ENCODE peak calls at places on chromosomes 7 and 10, in five cellular contexts. One of them, this sample, is unnamed.

GRCh38 chr10:30028006-30028441 is 31.4 kb downstream of the JCAD start:
- DNase-seq in foreskin fibroblast: no peak
- DNase-seq in upper lobe of right lung: no peak
- DNase-seq in endothelial cell: no peak
- DNase-seq in uterus: no peak
- DNase-seq in this sample: no peak

GRCh38 chr10:52486840-52487611 is 172.9 kb downstream of the DKK1 start:
- DNase-seq in upper lobe of right lung: no peak
- DNase-seq in uterus: no peak
- DNase-seq in endothelial cell: no peak
- DNase-seq in foreskin fibroblast: peak
- DNase-seq in this sample: no peak

GRCh38 chr10:114397651-114398145 is 6.6 kb downstream of the AFAP1L2 start:
- DNase-seq in upper lobe of right lung: no peak
- DNase-seq in uterus: no peak
- DNase-seq in foreskin fibroblast: no peak
- DNase-seq in endothelial cell: no peak
- DNase-seq in this sample: no peak

GRCh38 chr7:26307226-26307625 is 15.6 kb downstream of the SNX10 start:
- DNase-seq in endothelial cell: no peak
- DNase-seq in upper lobe of right lung: peak
- DNase-seq in uterus: peak
- DNase-seq in foreskin fibroblast: peak
- DNase-seq in this sample: no peak

GRCh38 chr7:158176561-158177173 is 411.0 kb downstream of the PTPRN2 start:
- DNase-seq in uterus: no peak
- DNase-seq in upper lobe of right lung: no peak
- DNase-seq in endothelial cell: no peak
- DNase-seq in foreskin fibroblast: no peak
- DNase-seq in this sample: no peak

GRCh38 chr10:6746782-6747181 is 166.7 kb upstream of the PRKCQ start:
- DNase-seq in endothelial cell: no peak
- DNase-seq in foreskin fibroblast: peak
- DNase-seq in upper lobe of right lung: no peak
- DNase-seq in uterus: no peak
- DNase-seq in this sample: no peak

GRCh38 chr10:97321032-97321806 is 2.1 kb downstream of the FRAT1 start:
- DNase-seq in uterus: no peak
- DNase-seq in endothelial cell: peak
- DNase-seq in upper lobe of right lung: peak
- DNase-seq in foreskin fibroblast: no peak
- DNase-seq in this sample: no peak

GRCh38 chr10:112835933-112836564 is 114.0 kb upstream of the TCF7L2 start:
- DNase-seq in upper lobe of right lung: no peak
- DNase-seq in endothelial cell: no peak
- DNase-seq in foreskin fibroblast: no peak
- DNase-seq in uterus: peak
- DNase-seq in this sample: no peak

GRCh38 chr10:115771755-115772154 is 501.3 kb downstream of the GFRA1 start:
- DNase-seq in foreskin fibroblast: no peak
- DNase-seq in uterus: no peak
- DNase-seq in endothelial cell: no peak
- DNase-seq in upper lobe of right lung: no peak
- DNase-seq in this sample: no peak

GRCh38 chr10:131547129-131547799 is 235.7 kb upstream of the TCERG1L start:
- DNase-seq in endothelial cell: no peak
- DNase-seq in foreskin fibroblast: no peak
- DNase-seq in upper lobe of right lung: no peak
- DNase-seq in uterus: no peak
- DNase-seq in this sample: no peak

GRCh38 chr10:46033602-46034011 is 3.2 kb upstream of the NCOA4 start:
- DNase-seq in upper lobe of right lung: no peak
- DNase-seq in uterus: no peak
- DNase-seq in foreskin fibroblast: peak
- DNase-seq in endothelial cell: peak
- DNase-seq in this sample: no peak

GRCh38 chr7:55731931-55732330 is 130.6 kb downstream of the SEPTIN14 start:
- DNase-seq in foreskin fibroblast: no peak
- DNase-seq in endothelial cell: no peak
- DNase-seq in uterus: no peak
- DNase-seq in upper lobe of right lung: no peak
- DNase-seq in this sample: no peak

GRCh38 chr10:114822771-114823463 is 1.3 kb downstream of the FHIP2A start:
- DNase-seq in uterus: no peak
- DNase-seq in foreskin fibroblast: no peak
- DNase-seq in upper lobe of right lung: no peak
- DNase-seq in endothelial cell: no peak
- DNase-seq in this sample: no peak

GRCh38 chr10:17256627-17257026 is 28.6 kb downstream of the VIM start:
- DNase-seq in upper lobe of right lung: no peak
- DNase-seq in uterus: no peak
- DNase-seq in foreskin fibroblast: no peak
- DNase-seq in endothelial cell: no peak
- DNase-seq in this sample: no peak

GRCh38 chr10:77391605-77392235 is 245.9 kb downstream of the KCNMA1 start:
- DNase-seq in endothelial cell: peak
- DNase-seq in foreskin fibroblast: peak
- DNase-seq in uterus: peak
- DNase-seq in upper lobe of right lung: peak
- DNase-seq in this sample: no peak

GRCh38 chr7:66047426-66047825 is 28.2 kb upstream of the ASL start:
- DNase-seq in upper lobe of right lung: no peak
- DNase-seq in uterus: no peak
- DNase-seq in endothelial cell: no peak
- DNase-seq in foreskin fibroblast: peak
- DNase-seq in this sample: no peak

GRCh38 chr10:29603516-29603915 is 31.3 kb downstream of the SVIL start:
- DNase-seq in foreskin fibroblast: no peak
- DNase-seq in uterus: no peak
- DNase-seq in endothelial cell: no peak
- DNase-seq in upper lobe of right lung: no peak
- DNase-seq in this sample: no peak

GRCh38 chr10:77972148-77972547 is 45.6 kb upstream of the DLG5 start:
- DNase-seq in foreskin fibroblast: no peak
- DNase-seq in upper lobe of right lung: no peak
- DNase-seq in endothelial cell: no peak
- DNase-seq in uterus: no peak
- DNase-seq in this sample: peak

GRCh38 chr10:119671381-119671780 is 20.2 kb downstream of the BAG3 start:
- DNase-seq in foreskin fibroblast: no peak
- DNase-seq in endothelial cell: no peak
- DNase-seq in upper lobe of right lung: no peak
- DNase-seq in uterus: no peak
- DNase-seq in this sample: no peak
- TF ChIP-seq CTCF in foreskin fibroblast: no peak
- TF ChIP-seq CTCF in endothelial cell: no peak
- TF ChIP-seq CTCF in upper lobe of right lung: no peak
- TF ChIP-seq CTCF in uterus: no peak
- TF ChIP-seq CTCF in this sample: no peak

GRCh38 chr7:45407730-45408406 is 166.3 kb upstream of the ADCY1 start:
- DNase-seq in upper lobe of right lung: no peak
- DNase-seq in foreskin fibroblast: no peak
- DNase-seq in uterus: no peak
- DNase-seq in endothelial cell: peak
- DNase-seq in this sample: no peak
- TF ChIP-seq CTCF in upper lobe of right lung: no peak
- TF ChIP-seq CTCF in foreskin fibroblast: no peak
- TF ChIP-seq CTCF in uterus: no peak
- TF ChIP-seq CTCF in endothelial cell: peak
- TF ChIP-seq CTCF in this sample: no peak

GRCh38 chr7:47351233-47352154 is 230.4 kb downstream of the TNS3 start:
- DNase-seq in foreskin fibroblast: no peak
- DNase-seq in endothelial cell: no peak
- DNase-seq in uterus: peak
- DNase-seq in upper lobe of right lung: peak
- DNase-seq in this sample: no peak
- TF ChIP-seq CTCF in foreskin fibroblast: no peak
- TF ChIP-seq CTCF in endothelial cell: no peak
- TF ChIP-seq CTCF in uterus: no peak
- TF ChIP-seq CTCF in upper lobe of right lung: no peak
- TF ChIP-seq CTCF in this sample: peak

DNA sequence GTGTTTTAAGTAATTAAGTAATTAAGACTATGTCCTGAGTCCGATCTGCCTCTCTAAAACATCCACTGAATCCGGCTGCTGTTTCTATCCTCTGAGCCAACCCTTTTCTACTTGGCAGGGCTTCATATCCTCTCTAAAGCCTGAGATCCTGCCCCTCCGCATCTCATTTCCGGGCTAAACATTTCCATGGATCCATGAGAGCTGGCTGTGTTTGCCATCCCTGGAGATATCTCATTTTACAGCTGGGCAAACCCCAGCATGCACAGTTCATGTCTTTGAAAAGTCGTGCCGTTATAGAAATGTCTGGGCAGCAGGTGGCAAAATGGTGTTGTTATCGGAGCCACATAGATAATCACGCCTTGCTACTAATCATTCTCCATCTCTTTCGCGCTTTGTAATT is 1189.0 kb downstream of the TYW1 start:
- DNase-seq in foreskin fibroblast: no peak
- DNase-seq in endothelial cell: no peak
- DNase-seq in upper lobe of right lung: no peak
- DNase-seq in uterus: no peak
- DNase-seq in this sample: no peak
- TF ChIP-seq CTCF in foreskin fibroblast: no peak
- TF ChIP-seq CTCF in endothelial cell: no peak
- TF ChIP-seq CTCF in upper lobe of right lung: no peak
- TF ChIP-seq CTCF in uterus: no peak
- TF ChIP-seq CTCF in this sample: peak

DNA sequence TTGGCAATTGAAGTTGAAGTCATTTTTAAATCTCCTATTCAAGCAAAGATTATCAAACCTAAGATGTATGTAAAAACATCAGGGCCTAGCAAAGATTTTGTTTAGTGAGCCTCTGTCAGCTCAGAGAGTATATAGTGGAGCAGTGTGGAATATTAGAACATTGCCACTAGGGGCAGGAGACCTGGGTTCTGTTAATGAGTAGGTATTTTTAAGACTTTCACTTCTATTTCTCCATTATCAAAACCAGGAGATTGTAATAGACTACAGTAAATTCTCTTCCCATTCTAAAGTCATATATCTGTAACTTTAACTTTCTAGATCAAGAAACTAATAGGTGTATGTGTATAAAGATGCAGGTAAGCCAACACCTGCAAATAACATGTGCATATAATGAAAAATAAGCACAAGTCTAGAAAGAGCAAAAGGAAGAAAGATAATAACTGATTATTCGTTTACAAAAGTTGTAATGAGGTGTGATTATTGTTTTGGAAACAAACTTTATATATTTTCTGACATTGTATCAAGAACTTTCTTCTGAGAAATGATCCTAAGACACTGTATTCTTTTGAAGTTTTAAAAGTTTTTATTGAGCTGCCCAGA is 64.4 kb downstream of the KCND2 start:
- DNase-seq in foreskin fibroblast: no peak
- DNase-seq in uterus: no peak
- DNase-seq in endothelial cell: peak
- DNase-seq in upper lobe of right lung: no peak
- DNase-seq in this sample: no peak
- TF ChIP-seq CTCF in foreskin fibroblast: peak
- TF ChIP-seq CTCF in uterus: no peak
- TF ChIP-seq CTCF in endothelial cell: peak
- TF ChIP-seq CTCF in upper lobe of right lung: peak
- TF ChIP-seq CTCF in this sample: peak

DNA sequence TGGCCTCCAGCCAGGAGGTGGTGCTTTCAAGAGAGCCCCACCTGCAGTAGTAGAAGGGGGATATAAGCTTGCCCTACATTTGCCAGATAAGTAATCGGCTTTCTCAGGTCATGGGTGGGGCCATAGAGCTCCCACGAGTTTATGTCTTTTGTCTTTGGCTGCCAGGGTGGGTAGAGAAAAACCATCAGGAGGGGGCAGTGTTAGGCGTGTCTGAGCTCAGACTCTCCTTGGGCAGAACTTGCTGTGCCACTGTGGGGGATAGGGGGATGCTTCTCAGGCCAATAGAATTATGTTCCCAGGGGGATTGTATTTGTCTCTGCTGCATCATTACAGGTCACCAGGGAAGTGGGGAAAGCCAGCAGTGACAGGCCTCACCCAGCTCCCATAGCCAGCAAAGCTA is 12.3 kb upstream of the MRPS33 start:
- DNase-seq in foreskin fibroblast: no peak
- DNase-seq in uterus: no peak
- DNase-seq in endothelial cell: no peak
- DNase-seq in upper lobe of right lung: no peak
- DNase-seq in this sample: no peak
- TF ChIP-seq CTCF in foreskin fibroblast: no peak
- TF ChIP-seq CTCF in uterus: no peak
- TF ChIP-seq CTCF in endothelial cell: no peak
- TF ChIP-seq CTCF in upper lobe of right lung: no peak
- TF ChIP-seq CTCF in this sample: no peak

GRCh38 chr10:88318803-88319202 is 264.3 kb downstream of the RNLS start:
- DNase-seq in foreskin fibroblast: no peak
- DNase-seq in endothelial cell: no peak
- DNase-seq in uterus: no peak
- DNase-seq in upper lobe of right lung: no peak
- DNase-seq in this sample: no peak
- TF ChIP-seq CTCF in foreskin fibroblast: no peak
- TF ChIP-seq CTCF in endothelial cell: peak
- TF ChIP-seq CTCF in uterus: no peak
- TF ChIP-seq CTCF in upper lobe of right lung: peak
- TF ChIP-seq CTCF in this sample: peak

GRCh38 chr7:121985476-121985875 is 112.5 kb downstream of the PTPRZ1 start:
- DNase-seq in endothelial cell: no peak
- DNase-seq in uterus: no peak
- DNase-seq in upper lobe of right lung: no peak
- DNase-seq in foreskin fibroblast: no peak
- DNase-seq in this sample: no peak
- TF ChIP-seq CTCF in endothelial cell: no peak
- TF ChIP-seq CTCF in uterus: no peak
- TF ChIP-seq CTCF in upper lobe of right lung: no peak
- TF ChIP-seq CTCF in foreskin fibroblast: no peak
- TF ChIP-seq CTCF in this sample: no peak

DNA sequence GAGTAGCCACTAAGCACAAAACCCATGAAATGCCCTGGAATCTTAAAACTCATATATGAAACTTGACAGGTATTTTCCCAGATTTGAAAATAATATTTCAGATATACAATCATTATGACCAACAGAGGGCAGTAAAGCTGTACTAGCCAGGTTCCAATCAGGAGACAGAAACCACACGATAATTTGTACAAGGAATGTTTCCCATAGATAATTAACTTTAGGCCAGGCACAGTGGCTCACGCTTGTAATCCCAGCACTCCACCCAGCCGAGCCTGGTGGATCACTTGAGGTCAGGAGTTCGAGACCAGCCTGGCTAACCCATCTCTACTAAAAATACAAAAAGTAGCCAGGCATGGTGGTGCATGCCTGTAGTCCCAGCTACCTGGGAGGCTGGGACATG is 31.0 kb upstream of the NUB1 start:
- DNase-seq in upper lobe of right lung: no peak
- DNase-seq in uterus: no peak
- DNase-seq in endothelial cell: no peak
- DNase-seq in foreskin fibroblast: no peak
- DNase-seq in this sample: no peak
- TF ChIP-seq CTCF in upper lobe of right lung: peak
- TF ChIP-seq CTCF in uterus: no peak
- TF ChIP-seq CTCF in endothelial cell: peak
- TF ChIP-seq CTCF in foreskin fibroblast: peak
- TF ChIP-seq CTCF in this sample: peak

This sample was measured in chondrocyte.